ENCODE peak calls at places on chromosomes 7 and 10, in six cellular contexts. V, C, R, I, W and Y are unnamed samples.

GRCh38 chr10:132374612-132375011 is 22.4 kb upstream of the PWWP2B start:
- DNase-seq in I (no peak), C (peak), R (no peak), W (no peak), V (peak), Y (no peak)

GRCh38 chr7:73851410-73852338 is 9.3 kb upstream of the TMEM270 start:
- DNase-seq in W (no peak), R (peak), V (no peak), C (no peak), I (no peak), Y (no peak)

GRCh38 chr7:18119985-18120384 is 92.3 kb upstream of the PRPS1L1 start:
- DNase-seq in I (no peak), C (no peak), V (no peak), W (peak), R (peak), Y (no peak)

GRCh38 chr7:22137466-22137865 is 191.8 kb upstream of the CDCA7L start:
- DNase-seq in R (peak), W (no peak), V (no peak), I (no peak), C (no peak), Y (no peak)

GRCh38 chr10:106355450-106355849 is 809.1 kb downstream of the SORCS1 start:
- DNase-seq in I (peak), R (no peak), C (peak), W (no peak), V (no peak), Y (no peak)

GRCh38 chr7:3427957-3428356 is 126.9 kb downstream of the SDK1 start:
- DNase-seq in V (no peak), R (no peak), I (no peak), C (no peak), W (no peak), Y (no peak)

GRCh38 chr10:50577681-50578350 is 45.9 kb downstream of the SGMS1 start:
- DNase-seq in R (peak), V (no peak), I (no peak), W (no peak), C (no peak), Y (no peak)

GRCh38 chr10:87761153-87761552 is 56.9 kb downstream of the ATAD1 start:
- DNase-seq in C (no peak), V (no peak), I (no peak), R (no peak), W (no peak), Y (no peak)

GRCh38 chr10:227014-227413 is 91.8 kb downstream of the ZMYND11 start:
- DNase-seq in I (no peak), C (no peak), W (no peak), V (no peak), R (peak), Y (no peak)

GRCh38 chr10:113177163-113177935 is 227.3 kb downstream of the TCF7L2 start:
- DNase-seq in I (no peak), C (no peak), V (no peak), W (peak), R (no peak), Y (no peak)

GRCh38 chr7:76262683-76263402 is 39.6 kb upstream of the HSPB1 start:
- DNase-seq in R (peak), I (peak), W (peak), V (no peak), C (peak), Y (peak)

GRCh38 chr7:22343612-22344011 is 13.3 kb downstream of the RAPGEF5 start:
- DNase-seq in W (no peak), C (no peak), V (no peak), R (no peak), I (no peak), Y (no peak)

GRCh38 chr7:7228472-7228871 is 46.1 kb downstream of the C1GALT1 start:
- DNase-seq in C (no peak), I (no peak), R (peak), W (no peak), V (no peak), Y (no peak)

GRCh38 chr7:123594813-123595241 is 6.8 kb upstream of the ASB15 start:
- DNase-seq in I (no peak), V (no peak), R (no peak), W (no peak), C (peak), Y (no peak)

GRCh38 chr7:2527505-2528464 is 8.2 kb downstream of the LFNG start:
- DNase-seq in R (peak), V (no peak), C (peak), W (peak), I (no peak), Y (no peak)

GRCh38 chr7:157297071-157297638 is 39.6 kb upstream of the DNAJB6 start:
- DNase-seq in W (no peak), I (no peak), C (no peak), R (no peak), V (no peak), Y (no peak)

GRCh38 chr10:1115262-1115955 is 59.2 kb downstream of the WDR37 start:
- DNase-seq in C (no peak), I (no peak), W (no peak), V (no peak), R (no peak), Y (no peak)

GRCh38 chr7:133019590-133019989 is 62.3 kb downstream of the CHCHD3 start:
- DNase-seq in C (no peak), R (no peak), V (no peak), W (no peak), I (no peak), Y (no peak)

GRCh38 chr10:110337401-110337800 is 32.7 kb upstream of the SMNDC1 start:
- DNase-seq in V (no peak), I (no peak), W (no peak), R (no peak), C (no peak), Y (no peak)

GRCh38 chr7:102125127-102125561 is 161.5 kb upstream of the SH2B2 start:
- DNase-seq in V (peak), I (no peak), R (peak), C (no peak), W (peak), Y (no peak)

GRCh38 chr7:39750253-39750994 is 127.1 kb downstream of the RALA start:
- DNase-seq in C (no peak), V (no peak), R (no peak), I (no peak), W (no peak), Y (no peak)